ENCODE peak calls at places on chromosome 11, in ten cellular contexts. F, X, D, S, P, N, Y, G, M and O are unnamed samples.

GRCh38 chr11:58530236-58530635 is 22.3 kb upstream of the OR5B21 start:
- DNase-seq in F (no peak), X (no peak), D (no peak), S (no peak), P (no peak), N (no peak), Y (no peak), G (no peak), M (no peak), O (no peak)

GRCh38 chr11:88131764-88132470 is 43.3 kb downstream of the RAB38 start:
- DNase-seq in F (no peak), X (no peak), D (no peak), S (no peak), P (no peak), N (peak; percentile 67), Y (no peak), G (no peak), M (no peak), O (peak; percentile 3)

GRCh38 chr11:2913029-2913431 is 16.2 kb downstream of the PHLDA2 start:
- DNase-seq in F (peak; percentile 45), X (no peak), D (no peak), S (no peak), P (no peak), N (no peak), Y (no peak), G (peak; percentile 78), M (peak; percentile 56), O (no peak)

GRCh38 chr11:45663486-45664375 is 1.7 kb downstream of the CHST1 start:
- DNase-seq in F (no peak), X (no peak), D (no peak), S (no peak), P (no peak), N (no peak), Y (no peak), G (no peak), M (no peak), O (no peak)

GRCh38 chr11:122505304-122506006 is 150.1 kb upstream of the UBASH3B start:
- DNase-seq in F (peak; percentile 84), X (peak; percentile 83), D (peak; percentile 65), S (peak; percentile 38), P (peak; percentile 73), N (peak; percentile 64), Y (peak; percentile 89), G (peak; percentile 94), M (peak; percentile 88), O (peak; percentile 9)

GRCh38 chr11:66036334-66036710 is 10.0 kb upstream of the CATSPER1 start:
- DNase-seq in F (no peak), X (no peak), D (no peak), S (no peak), P (no peak), N (no peak), Y (no peak), G (no peak), M (no peak), O (no peak)

GRCh38 chr11:68440254-68440653 is 20.3 kb upstream of the PPP6R3 start:
- DNase-seq in F (no peak), X (no peak), D (no peak), S (no peak), P (no peak), N (no peak), Y (no peak), G (no peak), M (no peak), O (no peak)

GRCh38 chr11:44315947-44316387 is 6.0 kb upstream of the ALX4 start:
- DNase-seq in F (no peak), X (no peak), D (no peak), S (no peak), P (peak; percentile 44), N (no peak), Y (peak; percentile 74), G (peak; percentile 78), M (peak; percentile 23), O (no peak)

GRCh38 chr11:100746448-100746847 is 59.4 kb downstream of the ARHGAP42 start:
- DNase-seq in F (no peak), X (no peak), D (no peak), S (no peak), P (no peak), N (no peak), Y (no peak), G (no peak), M (no peak), O (no peak)

GRCh38 chr11:122852071-122852831 is 14.0 kb downstream of the CRTAM start:
- DNase-seq in F (no peak), X (no peak), D (no peak), S (no peak), P (peak; percentile 9), N (no peak), Y (no peak), G (no peak), M (peak; percentile 14), O (no peak)

GRCh38 chr11:20112291-20113146 is 47.8 kb downstream of the DBX1 start:
- DNase-seq in F (peak; percentile 83), X (peak; percentile 76), D (peak; percentile 85), S (peak; percentile 75), P (peak; percentile 91), N (no peak), Y (no peak), G (peak; percentile 75), M (peak; percentile 72), O (no peak)

GRCh38 chr11:61020706-61021235 is 49.3 kb downstream of the CD6 start:
- DNase-seq in F (no peak), X (no peak), D (no peak), S (no peak), P (no peak), N (no peak), Y (no peak), G (no peak), M (no peak), O (no peak)
- H3K27ac ChIP-seq in F (no peak overlapping the region), X (no peak overlapping the region), D (no peak overlapping the region), S (no peak overlapping the region), P (no peak overlapping the region), N (no peak overlapping the region), Y (no peak overlapping the region), G (no peak overlapping the region), M (no peak overlapping the region), O (peak overlapping the region; percentile 93)

DNA sequence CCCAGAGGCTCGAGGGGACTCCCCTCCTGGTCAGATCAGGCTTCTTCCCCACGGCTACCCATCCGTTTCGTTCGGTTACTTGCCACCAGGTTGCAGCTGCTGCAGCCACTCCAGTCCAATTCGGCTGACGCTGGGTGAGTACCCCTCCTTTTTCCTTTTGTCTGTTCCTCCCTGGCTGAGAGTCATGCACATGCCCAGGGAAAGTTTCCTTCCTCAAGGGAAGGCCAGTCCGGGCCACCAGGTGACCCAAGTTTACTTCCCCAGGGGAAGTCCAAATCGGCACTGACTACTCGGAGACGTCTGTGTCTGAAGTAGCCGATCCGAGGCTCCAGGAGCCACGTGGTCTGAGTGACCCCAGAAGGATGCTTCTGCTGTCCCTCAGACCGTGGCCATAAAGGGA is 13.2 kb upstream of the OR56A3 start:
- DNase-seq in F (no peak), X (no peak), D (no peak), S (no peak), P (no peak), N (no peak), Y (no peak), G (no peak), M (no peak), O (no peak)
- H3K9me3 ChIP-seq in F (no peaks in the 10 kb centered on the region), X (no peaks in the 10 kb centered on the region), D (no peaks in the 10 kb centered on the region), S (no peaks in the 10 kb centered on the region), P (peaks cover 5% of the 10 kb centered on the region), N (no peaks in the 10 kb centered on the region), Y (no peaks in the 10 kb centered on the region), G (no peaks in the 10 kb centered on the region), M (peaks cover 10% of the 10 kb centered on the region), O (no peaks in the 10 kb centered on the region)

DNA sequence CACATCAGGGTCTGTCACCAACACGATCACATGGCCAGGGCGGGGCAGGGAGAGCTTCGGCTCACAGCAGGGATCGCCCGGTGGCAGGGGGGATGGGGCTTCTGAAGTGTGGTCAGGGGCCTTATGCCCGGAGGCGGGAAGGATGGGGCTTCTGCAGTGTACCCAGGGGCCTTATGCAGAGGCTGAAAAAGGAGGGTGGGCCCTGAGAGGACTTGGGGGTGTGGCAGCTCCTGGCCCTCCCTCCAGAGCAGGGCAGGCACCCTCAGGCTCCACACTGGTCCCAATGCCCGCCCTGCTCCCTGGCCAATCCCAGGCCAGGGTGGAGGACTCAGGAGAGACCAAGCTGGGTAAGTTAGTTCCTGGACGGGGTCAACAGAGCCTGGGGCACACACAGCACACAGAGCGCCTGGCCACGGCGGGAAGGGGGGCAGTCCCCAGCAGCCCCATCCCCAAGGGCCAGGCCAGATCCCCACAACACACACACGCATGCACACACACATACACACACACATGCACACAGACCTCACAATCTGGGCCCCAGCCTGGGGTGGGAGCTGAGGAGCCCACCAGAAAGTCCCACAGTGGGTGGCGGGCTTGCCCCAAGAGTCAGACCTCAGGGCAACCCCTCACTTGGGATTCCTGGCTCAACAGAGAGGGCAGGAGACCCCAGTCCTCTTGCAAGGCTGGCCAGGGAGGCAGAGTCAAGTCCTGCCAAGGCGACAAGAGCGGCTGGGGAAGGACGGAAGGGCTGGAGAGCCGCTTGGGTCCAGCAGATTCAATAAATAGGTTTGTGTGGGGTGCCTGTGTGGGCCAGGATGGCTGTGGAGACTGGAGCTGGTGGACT is 1.1 kb upstream of the CEND1 start:
- DNase-seq in F (no peak), X (no peak), D (no peak), S (no peak), P (peak; percentile 74), N (no peak), Y (peak; percentile 63), G (peak; percentile 87), M (no peak), O (no peak)
- H3K4me3 ChIP-seq in F (no peak overlapping the region), X (no peak overlapping the region), D (no peak overlapping the region), S (no peak overlapping the region), P (no peak overlapping the region), N (no peak overlapping the region), Y (no peak overlapping the region), G (no peak overlapping the region), M (no peak overlapping the region), O (no peak overlapping the region)

GRCh38 chr11:15824060-15824459 is 532.3 kb downstream of the SOX6 start:
- DNase-seq in F (no peak), X (no peak), D (no peak), S (no peak), P (no peak), N (no peak), Y (no peak), G (no peak), M (no peak), O (no peak)

GRCh38 chr11:15818132-15818842 is 538.1 kb downstream of the SOX6 start:
- DNase-seq in F (peak; percentile 51), X (peak; percentile 30), D (no peak), S (no peak), P (no peak), N (no peak), Y (no peak), G (no peak), M (no peak), O (no peak)

GRCh38 chr11:15816996-15817395 is 539.4 kb downstream of the SOX6 start:
- DNase-seq in F (no peak), X (no peak), D (no peak), S (no peak), P (no peak), N (no peak), Y (no peak), G (no peak), M (peak; percentile 6), O (no peak)

GRCh38 chr11:15819679-15820286 is 536.6 kb downstream of the SOX6 start:
- DNase-seq in F (peak; percentile 83), X (peak; percentile 79), D (no peak), S (no peak), P (peak; percentile 60), N (peak; percentile 53), Y (peak; percentile 74), G (peak; percentile 90), M (peak; percentile 78), O (no peak)

DNA sequence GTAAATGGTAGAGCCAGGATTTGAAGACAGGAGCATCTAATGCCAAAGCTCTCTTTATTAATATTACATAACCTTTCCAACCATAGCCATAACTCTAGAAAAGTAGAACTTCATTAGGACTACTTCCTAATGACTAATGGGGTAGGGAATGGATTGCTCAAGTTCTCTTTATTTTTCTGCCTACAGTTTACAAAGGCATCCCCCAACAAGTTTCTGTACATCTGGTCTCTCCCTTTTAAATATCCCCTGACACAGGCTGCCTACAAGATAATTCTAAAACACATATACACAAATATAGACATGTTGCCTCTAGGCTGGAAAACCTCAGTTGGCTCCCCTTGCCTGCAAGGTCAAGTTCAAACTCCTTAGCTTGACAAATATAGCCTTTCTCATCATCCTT is 534.9 kb downstream of the SOX6 start:
- DNase-seq in F (no peak), X (no peak), D (no peak), S (no peak), P (no peak), N (no peak), Y (no peak), G (no peak), M (no peak), O (no peak)
- H3K27ac ChIP-seq in F (no peak overlapping the region), X (no peak overlapping the region), D (no peak overlapping the region), S (no peak overlapping the region), P (no peak overlapping the region), N (no peak overlapping the region), Y (no peak overlapping the region), G (no peak overlapping the region), M (no peak overlapping the region), O (no peak overlapping the region)